ENCODE peak calls at places on chromosomes 13 and 19, in six cellular contexts. J, H, B, S, T and V are unnamed samples.

GRCh38 chr19:47230122-47230920 is 678 bp downstream of the BBC3 start:
- DNase-seq in J (no peak), H (peak; percentile 90), B (peak; percentile 10), S (peak; percentile 55), T (peak; percentile 84), V (no peak)

GRCh38 chr19:32196690-32197420 is 148.6 kb upstream of the ZNF507 start:
- DNase-seq in J (no peak), H (peak; percentile 20), B (no peak), S (no peak), T (no peak), V (no peak)

GRCh38 chr19:46378268-46378667 is 31.4 kb downstream of the PPP5C start:
- DNase-seq in J (no peak), H (no peak), B (peak; percentile 71), S (no peak), T (no peak), V (no peak)

GRCh38 chr13:76948139-76948538 is at the start of gene ACOD1:
- DNase-seq in J (no peak), H (no peak), B (no peak), S (no peak), T (no peak), V (no peak)

GRCh38 chr19:37931941-37932655 is 25.1 kb downstream of the SIPA1L3 start:
- DNase-seq in J (peak; percentile 95), H (peak; percentile 91), B (peak; percentile 82), S (no peak), T (peak; percentile 94), V (peak; percentile 67)

GRCh38 chr13:101211261-101211660 is 205.0 kb downstream of the NALCN start:
- DNase-seq in J (peak; percentile 86), H (no peak), B (peak; percentile 43), S (no peak), T (no peak), V (no peak)

GRCh38 chr13:113299951-113300350 is 2.9 kb downstream of the LAMP1 start:
- DNase-seq in J (no peak), H (no peak), B (no peak), S (no peak), T (no peak), V (no peak)

GRCh38 chr13:114116734-114117133 is 15.7 kb downstream of the RASA3 start:
- DNase-seq in J (no peak), H (peak; percentile 49), B (no peak), S (no peak), T (no peak), V (no peak)

GRCh38 chr19:5983367-5983955 is 5.5 kb upstream of the RANBP3 start:
- DNase-seq in J (no peak), H (no peak), B (no peak), S (no peak), T (no peak), V (no peak)

GRCh38 chr13:113764793-113765190 is 5.8 kb downstream of the TMEM255B start:
- DNase-seq in J (no peak), H (peak; percentile 23), B (no peak), S (no peak), T (no peak), V (no peak)

GRCh38 chr19:3270908-3271307 is 46.4 kb downstream of the CELF5 start:
- DNase-seq in J (peak; percentile 67), H (peak; percentile 77), B (peak; percentile 18), S (no peak), T (no peak), V (no peak)

GRCh38 chr13:105778196-105778595 is 757.3 kb downstream of the EFNB2 start:
- DNase-seq in J (no peak), H (no peak), B (peak; percentile 92), S (no peak), T (no peak), V (no peak)

GRCh38 chr13:28755546-28755870 is 36.7 kb upstream of the SLC46A3 start:
- DNase-seq in J (no peak), H (no peak), B (no peak), S (no peak), T (no peak), V (no peak)

GRCh38 chr13:40552895-40553294 is 113.5 kb downstream of the FOXO1 start:
- DNase-seq in J (no peak), H (no peak), B (no peak), S (no peak), T (no peak), V (no peak)

GRCh38 chr13:112128052-112128610 is 61.2 kb downstream of the SOX1 start:
- DNase-seq in J (no peak), H (peak; percentile 13), B (no peak), S (no peak), T (no peak), V (no peak)

GRCh38 chr13:111387026-111387871 is 66.8 kb downstream of the TEX29 start:
- DNase-seq in J (no peak), H (peak; percentile 20), B (no peak), S (no peak), T (no peak), V (no peak)

GRCh38 chr13:94950303-94950702 is 238.0 kb upstream of the SOX21 start:
- DNase-seq in J (no peak), H (peak; percentile 72), B (no peak), S (no peak), T (no peak), V (no peak)

GRCh38 chr19:9808855-9809646 is 9.8 kb downstream of the FBXL12 start:
- DNase-seq in J (no peak), H (no peak), B (no peak), S (no peak), T (no peak), V (no peak)

GRCh38 chr13:94968040-94968756 is 255.9 kb upstream of the SOX21 start:
- DNase-seq in J (no peak), H (peak; percentile 89), B (no peak), S (no peak), T (no peak), V (no peak)

GRCh38 chr19:10288662-10289166 is 1.0 kb upstream of the ICAM5 start:
- DNase-seq in J (peak; percentile 77), H (peak; percentile 89), B (no peak), S (no peak), T (peak; percentile 76), V (no peak)

GRCh38 chr13:24654741-24655140 is 25.5 kb upstream of the ATP12A start:
- DNase-seq in J (no peak), H (no peak), B (peak; percentile 18), S (no peak), T (no peak), V (peak; percentile 21)

GRCh38 chr19:48751835-48752510 is 468 bp downstream of the FUT1 start:
- DNase-seq in J (no peak), H (no peak), B (no peak), S (no peak), T (no peak), V (no peak)

GRCh38 chr19:48750351-48750750 is 2.1 kb downstream of the FUT1 start:
- DNase-seq in J (no peak), H (no peak), B (no peak), S (no peak), T (no peak), V (no peak)

GRCh38 chr19:48749571-48750198 is 2.8 kb downstream of the FUT1 start:
- DNase-seq in J (no peak), H (no peak), B (no peak), S (no peak), T (no peak), V (no peak)

GRCh38 chr19:48752511-48753365 is at the start of gene FUT1:
- DNase-seq in J (peak; percentile 95), H (peak; percentile 98), B (no peak), S (peak; percentile 81), T (peak; percentile 83), V (peak; percentile 59)

DNA sequence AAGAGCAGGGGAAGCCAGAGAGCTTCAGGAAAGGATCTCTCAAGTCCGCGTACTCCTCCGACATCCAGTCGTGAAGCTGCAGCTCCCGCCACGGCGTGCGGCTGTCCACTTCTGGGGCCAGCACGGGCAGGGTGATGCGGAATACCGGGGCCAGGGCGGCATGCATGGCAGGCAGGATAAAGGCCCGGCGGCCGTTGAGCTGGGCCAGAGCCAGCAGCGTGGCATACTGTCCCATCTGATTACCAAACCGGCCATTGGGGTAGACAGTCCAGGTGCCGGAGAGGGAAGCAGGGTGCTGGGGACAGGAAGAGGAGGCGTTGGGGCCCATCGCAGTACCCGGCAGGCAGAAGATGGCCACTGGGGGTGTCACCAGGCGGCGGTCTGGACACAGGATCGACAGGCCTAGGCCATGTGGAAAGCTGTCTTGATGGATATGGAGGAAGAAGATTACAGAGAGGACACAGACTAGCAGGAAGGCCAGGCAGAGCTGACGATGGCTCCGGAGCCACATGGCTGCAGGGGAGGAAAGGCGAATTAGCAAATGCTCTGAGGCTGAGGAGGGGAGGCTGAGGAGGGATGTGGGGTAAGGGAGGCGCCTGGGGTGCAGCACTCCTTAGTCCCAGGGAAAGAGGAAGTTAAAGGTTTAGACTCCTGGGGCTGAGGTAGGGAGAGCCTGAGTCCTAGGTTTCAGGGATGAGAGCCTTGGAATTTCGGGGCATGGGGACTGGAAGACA is 1.5 kb downstream of the FUT1 start:
- DNase-seq in J (no peak), H (peak; percentile 45), B (no peak), S (no peak), T (no peak), V (no peak)
- H3K4me3 ChIP-seq in J (peak overlapping the region; percentile 78), H (no peak overlapping the region), B (no peak overlapping the region), S (peak overlapping the region; percentile 63), T (peak overlapping the region; percentile 61), V (peak overlapping the region; percentile 48)

DNA sequence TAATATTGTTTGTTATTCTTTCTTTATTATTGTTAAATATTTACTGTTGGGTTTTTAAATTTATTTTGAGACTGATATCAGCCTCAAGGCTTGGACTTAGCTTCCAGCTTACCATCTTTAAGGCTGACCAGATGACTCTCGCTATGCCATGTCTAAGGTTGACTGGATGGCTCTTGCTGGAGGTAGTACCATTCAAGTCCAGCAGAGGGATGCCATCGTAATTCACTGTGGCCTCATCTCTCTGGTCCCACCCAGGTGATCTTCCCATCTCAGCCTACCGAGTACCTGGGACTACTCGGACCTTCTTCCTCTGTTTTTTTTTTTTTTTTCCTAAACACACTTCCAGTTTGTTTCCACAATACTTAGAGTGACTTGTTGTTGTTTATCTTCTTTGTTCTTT is 41.7 kb upstream of the ZNF91 start:
- DNase-seq in J (no peak), H (peak; percentile 64), B (no peak), S (no peak), T (no peak), V (no peak)
- TF ChIP-seq CTCF in J (peak; percentile 45), H (peak; percentile 51), B (no peak), S (peak; percentile 8), T (no peak), V (no peak)

GRCh38 chr13:75402787-75403186 is 79.2 kb downstream of the TBC1D4 start:
- DNase-seq in J (no peak), H (no peak), B (no peak), S (peak; percentile 72), T (no peak), V (no peak)
- H3K27ac ChIP-seq in J (no peak overlapping the region), H (no peak overlapping the region), B (no peak overlapping the region), S (peak overlapping the region; percentile 81), T (no peak overlapping the region), V (peak overlapping the region; percentile 91)

GRCh38 chr19:35750167-35750566 is 1.8 kb downstream of the LIN37 start:
- DNase-seq in J (peak; percentile 47), H (no peak), B (no peak), S (no peak), T (no peak), V (no peak)

GRCh38 chr19:35753634-35754364 is 3.0 kb downstream of the HSPB6 start:
- DNase-seq in J (no peak), H (no peak), B (no peak), S (peak; percentile 42), T (no peak), V (no peak)

GRCh38 chr19:35754365-35755139 is 2.3 kb downstream of the HSPB6 start:
- DNase-seq in J (no peak), H (no peak), B (no peak), S (peak; percentile 28), T (no peak), V (no peak)

GRCh38 chr19:35752746-35753350 is 4.0 kb downstream of the HSPB6 start:
- DNase-seq in J (no peak), H (no peak), B (no peak), S (peak; percentile 31), T (no peak), V (no peak)

GRCh38 chr19:35751839-35752745 is 3.7 kb downstream of the LIN37 start:
- DNase-seq in J (no peak), H (no peak), B (no peak), S (peak; percentile 79), T (no peak), V (no peak)
- H3K4me3 ChIP-seq in J (no peak overlapping the region), H (no peak overlapping the region), B (no peak overlapping the region), S (no peak overlapping the region), T (no peak overlapping the region), V (no peak overlapping the region)